ENCODE peak calls at places on chromosomes 16 and 17, in six cellular contexts. One of them, this sample, is unnamed.

GRCh38 chr17:64707077-64707591 is 45.0 kb upstream of the SMURF2 start:
- DNase-seq in left ventricle myocardium inferior: peak
- DNase-seq in GM13977: no peak
- DNase-seq in H1: peak
- DNase-seq in B cell: no peak
- DNase-seq in gastrocnemius medialis: peak
- DNase-seq in this sample: peak

GRCh38 chr17:74239169-74239568 is 25.8 kb downstream of the TTYH2 start:
- DNase-seq in left ventricle myocardium inferior: peak
- DNase-seq in GM13977: no peak
- DNase-seq in H1: no peak
- DNase-seq in B cell: no peak
- DNase-seq in gastrocnemius medialis: peak
- DNase-seq in this sample: no peak

GRCh38 chr16:71748226-71748625 is 23.7 kb upstream of the PHLPP2 start:
- DNase-seq in left ventricle myocardium inferior: no peak
- DNase-seq in GM13977: no peak
- DNase-seq in H1: no peak
- DNase-seq in B cell: no peak
- DNase-seq in gastrocnemius medialis: no peak
- DNase-seq in this sample: no peak

GRCh38 chr17:63641678-63642077 is 19.5 kb downstream of the MAP3K3 start:
- DNase-seq in left ventricle myocardium inferior: no peak
- DNase-seq in GM13977: no peak
- DNase-seq in H1: no peak
- DNase-seq in B cell: no peak
- DNase-seq in gastrocnemius medialis: peak
- DNase-seq in this sample: no peak

GRCh38 chr16:85047867-85048455 is 20.4 kb downstream of the KIAA0513 start:
- DNase-seq in left ventricle myocardium inferior: no peak
- DNase-seq in GM13977: no peak
- DNase-seq in H1: no peak
- DNase-seq in B cell: no peak
- DNase-seq in gastrocnemius medialis: no peak
- DNase-seq in this sample: no peak

GRCh38 chr17:57670769-57671545 is 74.1 kb downstream of the CCDC182 start:
- DNase-seq in left ventricle myocardium inferior: no peak
- DNase-seq in GM13977: peak
- DNase-seq in H1: no peak
- DNase-seq in B cell: no peak
- DNase-seq in gastrocnemius medialis: no peak
- DNase-seq in this sample: peak

GRCh38 chr16:1772362-1772907 is at the start of gene EME2:
- DNase-seq in left ventricle myocardium inferior: no peak
- DNase-seq in GM13977: peak
- DNase-seq in H1: no peak
- DNase-seq in B cell: peak
- DNase-seq in gastrocnemius medialis: no peak
- DNase-seq in this sample: no peak

GRCh38 chr17:81391964-81392908 is 3.0 kb upstream of the BAHCC1 start:
- DNase-seq in left ventricle myocardium inferior: peak
- DNase-seq in GM13977: no peak
- DNase-seq in H1: no peak
- DNase-seq in B cell: no peak
- DNase-seq in gastrocnemius medialis: peak
- DNase-seq in this sample: no peak

GRCh38 chr16:57373117-57373947 is 1.0 kb downstream of the CX3CL1 start:
- DNase-seq in left ventricle myocardium inferior: no peak
- DNase-seq in GM13977: no peak
- DNase-seq in H1: no peak
- DNase-seq in B cell: no peak
- DNase-seq in gastrocnemius medialis: no peak
- DNase-seq in this sample: no peak

GRCh38 chr16:6633441-6633840 is 699.2 kb upstream of the RBFOX1 start:
- DNase-seq in left ventricle myocardium inferior: no peak
- DNase-seq in GM13977: no peak
- DNase-seq in H1: no peak
- DNase-seq in B cell: no peak
- DNase-seq in gastrocnemius medialis: no peak
- DNase-seq in this sample: no peak

GRCh38 chr16:5044011-5044540 is 10.3 kb upstream of the NAGPA start:
- DNase-seq in left ventricle myocardium inferior: no peak
- DNase-seq in GM13977: no peak
- DNase-seq in H1: no peak
- DNase-seq in B cell: peak
- DNase-seq in gastrocnemius medialis: no peak
- DNase-seq in this sample: peak

GRCh38 chr16:50537533-50538290 is 10.5 kb upstream of the NKD1 start:
- DNase-seq in left ventricle myocardium inferior: no peak
- DNase-seq in GM13977: no peak
- DNase-seq in H1: no peak
- DNase-seq in B cell: no peak
- DNase-seq in gastrocnemius medialis: no peak
- DNase-seq in this sample: no peak

GRCh38 chr16:50539053-50539615 is 9.1 kb upstream of the NKD1 start:
- DNase-seq in left ventricle myocardium inferior: no peak
- DNase-seq in GM13977: no peak
- DNase-seq in H1: no peak
- DNase-seq in B cell: no peak
- DNase-seq in gastrocnemius medialis: no peak
- DNase-seq in this sample: no peak

GRCh38 chr16:50538411-50539052 is 9.7 kb upstream of the NKD1 start:
- DNase-seq in left ventricle myocardium inferior: no peak
- DNase-seq in GM13977: no peak
- DNase-seq in H1: no peak
- DNase-seq in B cell: no peak
- DNase-seq in gastrocnemius medialis: no peak
- DNase-seq in this sample: no peak

GRCh38 chr16:50540711-50541007 is 7.5 kb upstream of the NKD1 start:
- DNase-seq in left ventricle myocardium inferior: no peak
- DNase-seq in GM13977: no peak
- DNase-seq in H1: no peak
- DNase-seq in B cell: no peak
- DNase-seq in gastrocnemius medialis: no peak
- DNase-seq in this sample: no peak

DNA sequence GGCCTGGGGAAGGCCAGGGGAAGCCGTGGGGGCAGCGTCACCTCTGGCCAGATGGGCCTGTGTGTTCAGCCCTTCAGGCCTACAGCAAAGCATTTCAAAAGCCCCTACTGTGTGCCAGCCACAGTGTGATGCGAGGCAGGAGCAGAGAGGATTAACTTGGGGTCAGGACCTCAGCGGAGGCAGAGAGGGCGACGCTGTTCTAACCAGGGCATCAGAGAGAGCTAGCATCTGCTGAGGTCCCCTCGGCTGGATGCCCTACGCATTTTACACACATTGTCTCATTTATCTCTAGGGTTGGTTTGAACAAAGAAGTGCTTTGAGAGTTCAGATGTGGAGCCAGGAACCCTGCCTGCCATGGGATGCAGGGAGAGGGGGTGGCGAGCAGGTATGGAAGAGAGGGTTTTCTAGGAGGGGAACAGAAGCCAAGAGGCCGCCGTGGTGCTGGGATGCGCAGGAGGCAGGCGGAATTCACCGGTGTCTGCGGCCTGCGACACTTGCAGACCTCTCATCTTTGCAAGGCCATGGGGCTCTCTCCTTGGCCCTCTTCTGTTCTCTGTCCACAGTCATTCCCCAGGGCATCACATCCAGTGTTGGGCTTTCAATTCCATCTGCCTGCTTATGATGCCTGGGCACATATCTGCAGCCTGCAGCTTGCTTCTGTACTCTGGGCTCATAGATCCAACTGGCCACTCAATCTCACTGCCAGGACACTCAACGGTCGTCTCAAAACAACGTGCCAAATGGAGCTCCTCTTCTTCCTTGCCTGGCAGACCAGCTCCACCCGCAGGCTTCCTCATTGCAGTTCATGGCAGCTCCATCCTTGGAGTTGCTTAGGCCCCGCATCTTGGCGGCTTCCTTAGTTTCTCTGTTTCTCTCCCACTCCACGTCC is 8.1 kb upstream of the NKD1 start:
- DNase-seq in left ventricle myocardium inferior: no peak
- DNase-seq in GM13977: no peak
- DNase-seq in H1: no peak
- DNase-seq in B cell: no peak
- DNase-seq in gastrocnemius medialis: no peak
- DNase-seq in this sample: no peak
- TF ChIP-seq CTCF in left ventricle myocardium inferior: no peak
- TF ChIP-seq CTCF in GM13977: no peak
- TF ChIP-seq CTCF in H1: peak
- TF ChIP-seq CTCF in B cell: no peak
- TF ChIP-seq CTCF in gastrocnemius medialis: no peak
- TF ChIP-seq CTCF in this sample: no peak

GRCh38 chr17:76529643-76530488 is 7.6 kb downstream of the CYGB start:
- DNase-seq in left ventricle myocardium inferior: peak
- DNase-seq in GM13977: no peak
- DNase-seq in H1: no peak
- DNase-seq in B cell: peak
- DNase-seq in gastrocnemius medialis: peak
- DNase-seq in this sample: no peak

GRCh38 chr17:76528156-76528527 is 9.4 kb downstream of the CYGB start:
- DNase-seq in left ventricle myocardium inferior: peak
- DNase-seq in GM13977: no peak
- DNase-seq in H1: no peak
- DNase-seq in B cell: peak
- DNase-seq in gastrocnemius medialis: no peak
- DNase-seq in this sample: no peak

GRCh38 chr17:76527430-76528111 is 9.9 kb downstream of the CYGB start:
- DNase-seq in left ventricle myocardium inferior: peak
- DNase-seq in GM13977: peak
- DNase-seq in H1: no peak
- DNase-seq in B cell: peak
- DNase-seq in gastrocnemius medialis: peak
- DNase-seq in this sample: no peak

GRCh38 chr17:76529224-76529642 is 8.3 kb downstream of the CYGB start:
- DNase-seq in left ventricle myocardium inferior: peak
- DNase-seq in GM13977: no peak
- DNase-seq in H1: no peak
- DNase-seq in B cell: peak
- DNase-seq in gastrocnemius medialis: peak
- DNase-seq in this sample: no peak

DNA sequence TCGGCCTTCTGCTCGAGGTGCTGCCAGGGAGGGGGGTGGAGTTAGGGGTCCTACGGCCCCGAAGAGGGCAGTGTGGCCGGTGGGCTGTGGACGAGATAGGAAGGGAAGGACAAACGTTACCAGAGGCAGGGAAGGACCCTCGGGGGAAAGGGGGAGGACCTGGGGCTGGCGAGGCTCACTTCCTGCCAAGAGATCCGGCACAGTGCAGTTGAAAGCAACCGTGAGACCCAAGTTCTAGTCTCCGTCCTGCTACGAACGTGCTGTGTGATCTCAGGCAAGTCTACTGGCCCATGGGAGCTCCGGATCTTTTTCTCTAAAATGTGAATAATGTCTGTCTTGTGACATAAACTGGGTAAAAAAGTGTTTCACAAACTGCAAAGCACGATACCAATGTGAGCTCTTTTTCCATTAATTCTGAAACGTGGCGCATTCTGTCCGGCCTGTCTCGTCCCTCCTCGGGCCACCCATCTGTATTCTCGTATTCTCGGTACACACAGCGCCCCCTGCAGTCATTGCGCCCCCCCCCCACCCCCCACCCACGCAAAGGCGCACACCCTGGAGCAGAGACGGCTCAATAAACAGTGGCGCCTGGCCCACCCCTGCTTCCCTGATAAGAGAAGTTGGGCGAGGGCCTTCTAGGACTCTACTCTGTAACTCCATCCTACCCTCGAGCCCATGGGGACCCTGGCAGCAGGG is 8.8 kb downstream of the CYGB start:
- DNase-seq in left ventricle myocardium inferior: peak
- DNase-seq in GM13977: no peak
- DNase-seq in H1: no peak
- DNase-seq in B cell: peak
- DNase-seq in gastrocnemius medialis: no peak
- DNase-seq in this sample: no peak
- TF ChIP-seq CTCF in left ventricle myocardium inferior: no peak
- TF ChIP-seq CTCF in GM13977: no peak
- TF ChIP-seq CTCF in H1: no peak
- TF ChIP-seq CTCF in B cell: peak
- TF ChIP-seq CTCF in gastrocnemius medialis: no peak
- TF ChIP-seq CTCF in this sample: no peak

DNA sequence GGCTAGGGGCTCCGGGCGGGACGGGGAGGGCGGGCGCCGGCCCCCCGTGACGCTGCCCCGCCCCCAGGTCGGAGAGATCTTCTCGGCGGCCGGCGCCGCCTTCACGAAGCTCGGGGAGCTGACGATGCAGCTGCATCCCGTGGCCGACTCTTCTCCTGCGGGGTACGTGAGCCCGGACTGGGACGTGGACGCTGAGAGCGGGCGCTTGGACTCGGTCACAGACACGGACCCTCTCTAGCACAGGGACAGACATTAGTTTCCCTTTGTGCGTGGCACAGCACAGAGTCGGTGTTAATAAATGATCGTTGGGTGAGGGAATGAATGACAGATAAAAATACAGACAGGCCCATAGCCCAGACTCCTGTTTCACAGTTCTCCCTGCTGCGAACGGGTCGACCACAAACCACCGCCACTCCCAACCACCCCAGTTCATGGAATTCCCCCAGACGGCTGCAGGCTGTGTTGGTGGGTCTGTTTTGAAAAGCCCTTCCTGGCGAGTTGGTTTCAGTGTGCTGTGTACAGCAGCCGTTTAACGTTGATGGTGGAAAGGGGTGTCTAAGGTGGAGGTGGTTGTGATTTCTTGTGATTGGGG is 2.7 kb downstream of the RNASEK start:
- DNase-seq in left ventricle myocardium inferior: no peak
- DNase-seq in GM13977: peak
- DNase-seq in H1: no peak
- DNase-seq in B cell: peak
- DNase-seq in gastrocnemius medialis: no peak
- DNase-seq in this sample: no peak
- TF ChIP-seq CTCF in left ventricle myocardium inferior: peak
- TF ChIP-seq CTCF in GM13977: no peak
- TF ChIP-seq CTCF in H1: peak
- TF ChIP-seq CTCF in B cell: peak
- TF ChIP-seq CTCF in gastrocnemius medialis: no peak
- TF ChIP-seq CTCF in this sample: no peak

GRCh38 chr17:48961516-48962233 is 6.7 kb downstream of the GIP start:
- DNase-seq in left ventricle myocardium inferior: no peak
- DNase-seq in GM13977: no peak
- DNase-seq in H1: no peak
- DNase-seq in B cell: no peak
- DNase-seq in gastrocnemius medialis: no peak
- DNase-seq in this sample: no peak

DNA sequence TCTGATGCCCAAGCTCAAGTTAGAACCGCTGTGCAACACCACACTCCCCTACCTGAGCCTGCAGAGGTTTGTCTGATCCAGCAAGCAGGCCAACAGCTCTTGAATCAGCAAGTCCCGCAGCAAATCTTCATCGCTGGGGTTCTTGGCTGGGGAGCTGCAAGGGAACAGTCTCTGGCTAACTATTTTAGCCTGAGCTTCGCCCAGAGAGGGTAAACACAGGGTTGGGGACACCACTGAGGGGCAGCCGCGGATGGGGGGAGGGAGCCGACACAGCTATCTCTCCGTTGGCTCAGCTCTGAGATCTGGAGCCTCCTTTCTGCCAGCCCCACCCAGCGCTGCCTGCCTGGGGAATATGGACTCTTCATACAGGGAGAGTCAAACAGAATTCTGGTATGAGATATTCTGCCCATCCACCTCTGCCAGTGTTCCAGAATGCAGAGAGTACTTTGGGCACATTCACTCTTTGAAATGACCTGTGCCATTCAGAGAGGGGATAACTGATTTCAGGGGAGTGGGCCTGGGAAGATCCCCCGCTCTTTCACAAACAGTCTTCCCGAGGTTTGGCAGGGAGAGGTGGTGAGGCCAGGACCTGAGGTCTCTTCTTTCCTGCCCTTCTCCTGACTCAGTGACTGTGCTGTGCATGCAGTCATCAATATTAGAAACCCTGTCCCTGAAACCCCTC is 7.4 kb downstream of the GIP start:
- DNase-seq in left ventricle myocardium inferior: no peak
- DNase-seq in GM13977: no peak
- DNase-seq in H1: no peak
- DNase-seq in B cell: no peak
- DNase-seq in gastrocnemius medialis: no peak
- DNase-seq in this sample: no peak
- TF ChIP-seq CTCF in left ventricle myocardium inferior: no peak
- TF ChIP-seq CTCF in GM13977: no peak
- TF ChIP-seq CTCF in H1: no peak
- TF ChIP-seq CTCF in B cell: no peak
- TF ChIP-seq CTCF in gastrocnemius medialis: no peak
- TF ChIP-seq CTCF in this sample: no peak

This sample was measured in vagina.